ENCODE peak calls at places on chromosomes 12 and 14, in nine cellular contexts. F is left ventricle myocardium inferior; D is Caco-2; V is pancreas; A is GM23248; S is tibial artery; H is neuronal stem cell; X is effector memory CD4-positive, alpha-beta T cell; N is neural progenitor cell. L is an unnamed sample.

GRCh38 chr14:75417674-75418073 is 10.1 kb upstream of the JDP2 start:
- DNase-seq in N (no peak), X (no peak), F (no peak), A (peak; percentile 81), V (no peak), H (no peak), S (no peak), D (peak; percentile 34), L (no peak)

GRCh38 chr14:34701808-34702207 is 12.6 kb downstream of the CFL2 start:
- DNase-seq in A (no peak), F (no peak), X (no peak), H (no peak), N (no peak), V (no peak), S (no peak), D (no peak), L (no peak)

GRCh38 chr12:126389215-126389841 is 1324.1 kb downstream of the AACS start:
- DNase-seq in S (no peak), V (no peak), N (no peak), A (peak; percentile 8), X (no peak), D (no peak), H (no peak), F (no peak), L (no peak)

GRCh38 chr14:53793790-53794560 is 162.7 kb downstream of the BMP4 start:
- DNase-seq in S (peak; percentile 32), H (no peak), A (no peak), N (no peak), V (no peak), X (no peak), D (no peak), F (peak; percentile 18), L (no peak)

GRCh38 chr12:116806845-116807440 is 68.8 kb downstream of the RNFT2 start:
- DNase-seq in H (no peak), D (no peak), V (no peak), S (no peak), N (no peak), X (no peak), F (no peak), A (no peak), L (no peak)

GRCh38 chr12:68446379-68446778 is 114.2 kb upstream of the MDM1 start:
- DNase-seq in D (no peak), N (no peak), S (no peak), V (no peak), F (no peak), H (no peak), A (no peak), X (no peak), L (no peak)

GRCh38 chr12:122837306-122838265 is 2.3 kb downstream of the HIP1R start:
- DNase-seq in X (no peak), V (peak; percentile 55), H (no peak), S (no peak), F (no peak), A (no peak), N (no peak), D (no peak), L (no peak)

GRCh38 chr12:32418221-32418620 is 18.9 kb downstream of the FGD4 start:
- DNase-seq in V (no peak), N (no peak), H (no peak), X (no peak), F (no peak), D (no peak), A (no peak), S (no peak), L (no peak)

GRCh38 chr12:56029666-56030293 is 8.9 kb downstream of the IKZF4 start:
- DNase-seq in H (no peak), D (peak; percentile 78), X (no peak), F (no peak), A (peak; percentile 86), V (peak; percentile 53), S (no peak), N (peak; percentile 79), L (peak; percentile 52)

GRCh38 chr12:58819945-58820344 is 100.4 kb downstream of the LRIG3 start:
- DNase-seq in F (no peak), N (no peak), V (no peak), D (no peak), X (no peak), S (no peak), A (peak; percentile 40), H (no peak), L (no peak)

GRCh38 chr12:106001819-106002218 is 136.9 kb downstream of the NUAK1 start:
- DNase-seq in X (no peak), V (no peak), A (no peak), D (no peak), F (no peak), N (no peak), H (no peak), S (no peak), L (no peak)

GRCh38 chr12:124928095-124928911 is 13.9 kb upstream of the UBC start:
- DNase-seq in N (peak; percentile 31), V (peak; percentile 79), F (peak; percentile 75), S (peak; percentile 64), A (peak; percentile 38), X (no peak), D (peak; percentile 82), H (no peak), L (no peak)

GRCh38 chr12:19428261-19428660 is 11.0 kb upstream of the AEBP2 start:
- DNase-seq in S (no peak), D (no peak), X (no peak), H (no peak), A (peak; percentile 13), F (no peak), N (no peak), V (no peak), L (no peak)

DNA sequence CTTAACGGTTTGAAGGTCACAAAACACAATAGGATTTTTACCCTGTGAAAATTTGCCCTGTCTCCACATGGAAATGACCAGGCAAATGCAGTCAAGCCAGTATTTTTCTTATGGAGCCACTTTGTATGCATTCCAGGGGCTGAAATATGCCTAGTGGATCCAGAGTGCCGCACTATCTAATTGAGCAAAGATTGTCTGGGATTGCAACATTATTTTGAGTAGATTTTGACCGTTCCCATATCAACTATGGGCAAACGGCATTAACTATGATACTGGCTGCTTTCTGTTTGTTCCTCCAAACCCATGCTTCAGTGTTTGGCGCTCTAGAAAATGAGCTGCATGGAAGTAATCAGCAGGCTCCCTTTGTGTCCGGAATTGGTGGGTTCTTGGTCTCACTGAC is 223.0 kb downstream of the BTG1 start:
- DNase-seq in A (no peak), S (no peak), X (no peak), F (no peak), V (no peak), D (peak; percentile 9), N (no peak), H (no peak), L (no peak)
- H3K4me1 ChIP-seq in A (peaks cover 12% of the 10 kb centered on the region), S (no peaks in the 10 kb centered on the region), X (no peaks in the 10 kb centered on the region), F (no peaks in the 10 kb centered on the region), V (peaks cover 28% of the 10 kb centered on the region), D (peaks cover 12% of the 10 kb centered on the region), N (no peaks in the 10 kb centered on the region), H (no peaks in the 10 kb centered on the region), L (no peaks in the 10 kb centered on the region)

DNA sequence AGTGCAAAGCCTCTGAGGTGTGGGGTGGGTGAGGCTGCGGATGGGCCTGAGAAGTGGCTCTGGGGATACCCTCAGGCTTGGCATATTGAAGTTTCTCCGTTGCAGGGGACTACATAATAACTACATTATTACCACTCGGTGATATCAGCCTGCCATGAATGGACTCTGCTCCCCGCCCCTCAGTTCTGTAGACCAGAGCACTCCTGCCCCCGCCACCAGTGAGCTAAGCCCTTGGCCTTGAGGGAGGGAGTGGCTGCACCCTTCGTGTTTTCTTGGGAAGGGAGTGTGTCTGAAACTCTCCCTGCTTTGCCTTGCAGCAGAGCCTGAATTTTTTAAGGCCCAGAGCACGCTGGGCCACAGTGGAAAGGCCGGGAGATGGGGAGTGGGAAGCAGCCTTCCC is 1.7 kb downstream of the ORAI1 start:
- DNase-seq in F (no peak), D (no peak), N (no peak), S (no peak), X (no peak), A (no peak), H (no peak), V (peak; percentile 25), L (no peak)
- H3K4me1 ChIP-seq in F (peaks cover 55% of the 10 kb centered on the region), D (peaks cover 23% of the 10 kb centered on the region), N (peaks cover 36% of the 10 kb centered on the region), S (no peaks in the 10 kb centered on the region), X (peaks cover 51% of the 10 kb centered on the region), A (peaks cover 19% of the 10 kb centered on the region), H (peaks cover 14% of the 10 kb centered on the region), V (peaks cover 20% of the 10 kb centered on the region), L (peaks cover 62% of the 10 kb centered on the region)

DNA sequence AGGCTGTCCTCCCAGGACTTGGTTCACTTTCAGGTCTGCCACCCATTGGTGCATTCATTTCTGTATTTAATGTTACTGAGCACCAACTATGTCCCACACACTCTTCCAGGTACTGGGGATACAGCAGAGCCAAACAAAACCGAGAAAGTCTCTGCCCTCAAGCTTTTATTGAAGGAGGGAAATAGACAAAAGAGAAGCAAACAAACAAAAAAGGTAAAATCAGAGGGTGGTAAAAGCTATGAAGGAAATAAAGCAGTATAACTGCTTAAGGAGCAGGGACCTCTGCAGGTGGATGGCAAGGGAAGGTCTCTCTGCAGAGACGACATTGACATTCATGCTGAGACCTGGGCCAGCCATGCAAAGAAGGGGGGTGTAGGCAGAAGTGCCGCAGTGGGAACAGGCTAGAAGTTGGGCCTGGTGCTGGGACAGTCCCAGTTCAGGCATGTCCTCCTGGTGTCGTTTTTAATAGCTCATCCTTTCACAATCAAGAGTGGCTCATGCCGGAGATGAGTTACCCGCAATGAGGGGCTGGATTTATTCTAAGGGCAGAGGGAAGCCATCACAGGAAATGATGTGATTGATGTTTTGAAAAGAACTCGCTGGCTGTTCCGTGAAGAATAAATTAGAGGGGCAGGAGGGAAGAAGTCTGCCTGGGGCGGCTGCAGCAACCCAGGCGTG is 72.8 kb downstream of the IRF2BPL start:
- DNase-seq in V (no peak), S (peak; percentile 38), N (no peak), F (no peak), D (no peak), X (peak; percentile 59), H (no peak), A (peak; percentile 89), L (peak; percentile 19)
- H3K4me1 ChIP-seq in V (peaks cover 14% of the 10 kb centered on the region), S (peaks cover 6% of the 10 kb centered on the region), N (peaks cover 27% of the 10 kb centered on the region), F (peaks cover 74% of the 10 kb centered on the region), D (peaks cover 11% of the 10 kb centered on the region), X (peaks cover 52% of the 10 kb centered on the region), H (peaks cover 41% of the 10 kb centered on the region), A (peaks cover 55% of the 10 kb centered on the region), L (peaks cover 45% of the 10 kb centered on the region)

GRCh38 chr14:52352546-52352945 is 38.4 kb downstream of the PTGER2 start:
- DNase-seq in S (no peak), F (no peak), V (no peak), D (no peak), H (no peak), A (no peak), X (no peak), N (no peak), L (no peak)

GRCh38 chr14:52355526-52355925 is 41.4 kb downstream of the PTGER2 start:
- DNase-seq in N (no peak), V (no peak), F (no peak), A (no peak), H (no peak), D (no peak), S (no peak), X (no peak), L (no peak)

GRCh38 chr14:52355016-52355430 is 40.9 kb downstream of the PTGER2 start:
- DNase-seq in X (no peak), N (peak; percentile 14), H (no peak), S (no peak), A (peak; percentile 94), F (no peak), D (no peak), V (no peak), L (no peak)

GRCh38 chr14:52356025-52356424 is 41.9 kb downstream of the PTGER2 start:
- DNase-seq in X (no peak), V (no peak), H (no peak), S (no peak), A (no peak), D (no peak), N (no peak), F (no peak), L (no peak)

GRCh38 chr14:52354257-52354656 is 40.1 kb downstream of the PTGER2 start:
- DNase-seq in H (no peak), A (no peak), S (no peak), X (no peak), N (no peak), D (no peak), V (no peak), F (no peak), L (no peak)
- H3K4me1 ChIP-seq in H (no peaks in the 10 kb centered on the region), A (peaks cover 55% of the 10 kb centered on the region), S (no peaks in the 10 kb centered on the region), X (peaks cover 37% of the 10 kb centered on the region), N (peaks cover 4% of the 10 kb centered on the region), D (no peaks in the 10 kb centered on the region), V (no peaks in the 10 kb centered on the region), F (peaks cover 17% of the 10 kb centered on the region), L (peaks cover 53% of the 10 kb centered on the region)